ENCODE peak calls at places on chromosomes 5 and 9, in eight cellular contexts. One of them, this sample, is unnamed.

GRCh38 chr5:179311581-179311980 is 33.7 kb downstream of the ADAMTS2 start:
- DNase-seq in NCI-H1092 treated with DMSO at 0.1 percent for 48 hours: no peak
- DNase-seq in fibroblast of lung: no peak
- DNase-seq in HCT116: no peak
- DNase-seq in NCI-H2171 treated with DMSO at 0.1 percent for 48 hours: no peak
- DNase-seq in midbrain: no peak
- DNase-seq in GM12865: no peak
- DNase-seq in cardiac fibroblast: no peak
- DNase-seq in this sample: no peak

GRCh38 chr5:44048268-44048984 is 340.8 kb downstream of the FGF10 start:
- DNase-seq in NCI-H1092 treated with DMSO at 0.1 percent for 48 hours: no peak
- DNase-seq in fibroblast of lung: no peak
- DNase-seq in HCT116: no peak
- DNase-seq in NCI-H2171 treated with DMSO at 0.1 percent for 48 hours: no peak
- DNase-seq in midbrain: no peak
- DNase-seq in GM12865: no peak
- DNase-seq in cardiac fibroblast: no peak
- DNase-seq in this sample: no peak

GRCh38 chr9:125460883-125461475 is 199.4 kb downstream of the GAPVD1 start:
- DNase-seq in NCI-H1092 treated with DMSO at 0.1 percent for 48 hours: no peak
- DNase-seq in fibroblast of lung: peak
- DNase-seq in HCT116: no peak
- DNase-seq in NCI-H2171 treated with DMSO at 0.1 percent for 48 hours: no peak
- DNase-seq in midbrain: no peak
- DNase-seq in GM12865: no peak
- DNase-seq in cardiac fibroblast: peak
- DNase-seq in this sample: no peak

GRCh38 chr9:79701651-79702050 is 129.9 kb downstream of the TLE4 start:
- DNase-seq in NCI-H1092 treated with DMSO at 0.1 percent for 48 hours: no peak
- DNase-seq in fibroblast of lung: peak
- DNase-seq in HCT116: no peak
- DNase-seq in NCI-H2171 treated with DMSO at 0.1 percent for 48 hours: no peak
- DNase-seq in midbrain: no peak
- DNase-seq in GM12865: no peak
- DNase-seq in cardiac fibroblast: peak
- DNase-seq in this sample: no peak

GRCh38 chr9:116247791-116248343 is 94.3 kb downstream of the PAPPA start:
- DNase-seq in NCI-H1092 treated with DMSO at 0.1 percent for 48 hours: no peak
- DNase-seq in fibroblast of lung: no peak
- DNase-seq in HCT116: no peak
- DNase-seq in NCI-H2171 treated with DMSO at 0.1 percent for 48 hours: no peak
- DNase-seq in midbrain: no peak
- DNase-seq in GM12865: no peak
- DNase-seq in cardiac fibroblast: no peak
- DNase-seq in this sample: no peak

GRCh38 chr9:98101868-98102273 is 17.2 kb downstream of the TRIM14 start:
- DNase-seq in NCI-H1092 treated with DMSO at 0.1 percent for 48 hours: peak
- DNase-seq in fibroblast of lung: peak
- DNase-seq in HCT116: no peak
- DNase-seq in NCI-H2171 treated with DMSO at 0.1 percent for 48 hours: peak
- DNase-seq in midbrain: no peak
- DNase-seq in GM12865: peak
- DNase-seq in cardiac fibroblast: no peak
- DNase-seq in this sample: no peak

GRCh38 chr5:133245191-133246052 is 193.6 kb downstream of the HSPA4 start:
- DNase-seq in NCI-H1092 treated with DMSO at 0.1 percent for 48 hours: no peak
- DNase-seq in fibroblast of lung: peak
- DNase-seq in HCT116: peak
- DNase-seq in NCI-H2171 treated with DMSO at 0.1 percent for 48 hours: no peak
- DNase-seq in midbrain: no peak
- DNase-seq in GM12865: peak
- DNase-seq in cardiac fibroblast: peak
- DNase-seq in this sample: peak

GRCh38 chr5:15598294-15598902 is 98.4 kb downstream of the FBXL7 start:
- DNase-seq in NCI-H1092 treated with DMSO at 0.1 percent for 48 hours: no peak
- DNase-seq in fibroblast of lung: no peak
- DNase-seq in HCT116: no peak
- DNase-seq in NCI-H2171 treated with DMSO at 0.1 percent for 48 hours: peak
- DNase-seq in midbrain: no peak
- DNase-seq in GM12865: peak
- DNase-seq in cardiac fibroblast: peak
- DNase-seq in this sample: no peak

GRCh38 chr9:23375511-23375910 is 450.5 kb downstream of the ELAVL2 start:
- DNase-seq in NCI-H1092 treated with DMSO at 0.1 percent for 48 hours: no peak
- DNase-seq in fibroblast of lung: no peak
- DNase-seq in HCT116: no peak
- DNase-seq in NCI-H2171 treated with DMSO at 0.1 percent for 48 hours: no peak
- DNase-seq in midbrain: no peak
- DNase-seq in GM12865: no peak
- DNase-seq in cardiac fibroblast: no peak
- DNase-seq in this sample: no peak

GRCh38 chr9:5529683-5530221 is 19.4 kb downstream of the PDCD1LG2 start:
- DNase-seq in NCI-H1092 treated with DMSO at 0.1 percent for 48 hours: no peak
- DNase-seq in fibroblast of lung: peak
- DNase-seq in HCT116: no peak
- DNase-seq in NCI-H2171 treated with DMSO at 0.1 percent for 48 hours: no peak
- DNase-seq in midbrain: no peak
- DNase-seq in GM12865: peak
- DNase-seq in cardiac fibroblast: peak
- DNase-seq in this sample: no peak

GRCh38 chr5:69265931-69266330 is 31.2 kb downstream of the CDK7 start:
- DNase-seq in NCI-H1092 treated with DMSO at 0.1 percent for 48 hours: no peak
- DNase-seq in fibroblast of lung: no peak
- DNase-seq in HCT116: peak
- DNase-seq in NCI-H2171 treated with DMSO at 0.1 percent for 48 hours: no peak
- DNase-seq in midbrain: no peak
- DNase-seq in GM12865: peak
- DNase-seq in cardiac fibroblast: no peak
- DNase-seq in this sample: no peak

GRCh38 chr5:52269853-52270252 is 517.9 kb upstream of the ITGA1 start:
- DNase-seq in NCI-H1092 treated with DMSO at 0.1 percent for 48 hours: peak
- DNase-seq in fibroblast of lung: no peak
- DNase-seq in HCT116: no peak
- DNase-seq in NCI-H2171 treated with DMSO at 0.1 percent for 48 hours: no peak
- DNase-seq in midbrain: peak
- DNase-seq in GM12865: no peak
- DNase-seq in cardiac fibroblast: no peak
- DNase-seq in this sample: no peak

GRCh38 chr5:62133426-62133825 is 172.6 kb upstream of the KIF2A start:
- DNase-seq in NCI-H1092 treated with DMSO at 0.1 percent for 48 hours: no peak
- DNase-seq in fibroblast of lung: no peak
- DNase-seq in HCT116: no peak
- DNase-seq in NCI-H2171 treated with DMSO at 0.1 percent for 48 hours: no peak
- DNase-seq in midbrain: no peak
- DNase-seq in GM12865: no peak
- DNase-seq in cardiac fibroblast: no peak
- DNase-seq in this sample: no peak

GRCh38 chr9:128108784-128109709 is 18.5 kb downstream of the PTGES2 start:
- DNase-seq in NCI-H1092 treated with DMSO at 0.1 percent for 48 hours: no peak
- DNase-seq in fibroblast of lung: no peak
- DNase-seq in HCT116: no peak
- DNase-seq in NCI-H2171 treated with DMSO at 0.1 percent for 48 hours: no peak
- DNase-seq in midbrain: no peak
- DNase-seq in GM12865: no peak
- DNase-seq in cardiac fibroblast: no peak
- DNase-seq in this sample: no peak

GRCh38 chr9:105656131-105656921 is 5.9 kb upstream of the TAL2 start:
- DNase-seq in NCI-H1092 treated with DMSO at 0.1 percent for 48 hours: peak
- DNase-seq in fibroblast of lung: peak
- DNase-seq in HCT116: no peak
- DNase-seq in NCI-H2171 treated with DMSO at 0.1 percent for 48 hours: peak
- DNase-seq in midbrain: no peak
- DNase-seq in GM12865: peak
- DNase-seq in cardiac fibroblast: no peak
- DNase-seq in this sample: peak

GRCh38 chr9:134547161-134548100 is 94.2 kb upstream of the COL5A1 start:
- DNase-seq in NCI-H1092 treated with DMSO at 0.1 percent for 48 hours: no peak
- DNase-seq in fibroblast of lung: no peak
- DNase-seq in HCT116: no peak
- DNase-seq in NCI-H2171 treated with DMSO at 0.1 percent for 48 hours: no peak
- DNase-seq in midbrain: no peak
- DNase-seq in GM12865: no peak
- DNase-seq in cardiac fibroblast: no peak
- DNase-seq in this sample: no peak

GRCh38 chr9:4081948-4082347 is 217.9 kb downstream of the GLIS3 start:
- DNase-seq in NCI-H1092 treated with DMSO at 0.1 percent for 48 hours: no peak
- DNase-seq in fibroblast of lung: no peak
- DNase-seq in HCT116: no peak
- DNase-seq in NCI-H2171 treated with DMSO at 0.1 percent for 48 hours: no peak
- DNase-seq in midbrain: no peak
- DNase-seq in GM12865: no peak
- DNase-seq in cardiac fibroblast: no peak
- DNase-seq in this sample: no peak

GRCh38 chr5:96198673-96199072 is 234.4 kb downstream of the PCSK1 start:
- DNase-seq in NCI-H1092 treated with DMSO at 0.1 percent for 48 hours: no peak
- DNase-seq in fibroblast of lung: peak
- DNase-seq in HCT116: no peak
- DNase-seq in NCI-H2171 treated with DMSO at 0.1 percent for 48 hours: no peak
- DNase-seq in midbrain: no peak
- DNase-seq in GM12865: no peak
- DNase-seq in cardiac fibroblast: peak
- DNase-seq in this sample: no peak

GRCh38 chr9:68685770-68686169 is 19.3 kb upstream of the PIP5K1B start:
- DNase-seq in NCI-H1092 treated with DMSO at 0.1 percent for 48 hours: no peak
- DNase-seq in fibroblast of lung: no peak
- DNase-seq in HCT116: peak
- DNase-seq in NCI-H2171 treated with DMSO at 0.1 percent for 48 hours: no peak
- DNase-seq in midbrain: no peak
- DNase-seq in GM12865: peak
- DNase-seq in cardiac fibroblast: no peak
- DNase-seq in this sample: no peak

GRCh38 chr5:57412010-57412409 is 70.6 kb downstream of the ACTBL2 start:
- DNase-seq in NCI-H1092 treated with DMSO at 0.1 percent for 48 hours: no peak
- DNase-seq in fibroblast of lung: peak
- DNase-seq in HCT116: no peak
- DNase-seq in NCI-H2171 treated with DMSO at 0.1 percent for 48 hours: no peak
- DNase-seq in midbrain: no peak
- DNase-seq in GM12865: no peak
- DNase-seq in cardiac fibroblast: peak
- DNase-seq in this sample: no peak

This sample was measured in gastrocnemius medialis.